ENCODE peak calls at places on chromosomes 4 and X, in six cellular contexts. One of them, this sample, is unnamed.

GRCh38 chr4:165505991-165506779 is 127.4 kb downstream of the CPE start:
- DNase-seq in activated T-cell treated with anti-CD3 and anti-CD28 coated beads for 1 hour: no peak
- DNase-seq in omental fat pad: no peak
- DNase-seq in mammary epithelial cell: peak; percentile 52
- DNase-seq in activated B cell treated with CpG ODN at 0.5 μM for 24 hours: no peak
- DNase-seq in ovary: no peak
- DNase-seq in this sample: no peak

GRCh38 chr4:123398803-123399637 is 2.4 kb downstream of the SPRY1 start:
- DNase-seq in mammary epithelial cell: peak; percentile 77
- DNase-seq in omental fat pad: no peak
- DNase-seq in ovary: peak; percentile 67
- DNase-seq in activated B cell treated with CpG ODN at 0.5 μM for 24 hours: peak; percentile 52
- DNase-seq in activated T-cell treated with anti-CD3 and anti-CD28 coated beads for 1 hour: no peak
- DNase-seq in this sample: peak; percentile 84

GRCh38 chrX:2969021-2969420 is 37.3 kb upstream of the ARSH start:
- DNase-seq in omental fat pad: no peak
- DNase-seq in mammary epithelial cell: no peak
- DNase-seq in activated T-cell treated with anti-CD3 and anti-CD28 coated beads for 1 hour: no peak
- DNase-seq in ovary: no peak
- DNase-seq in activated B cell treated with CpG ODN at 0.5 μM for 24 hours: no peak
- DNase-seq in this sample: peak; percentile 6

GRCh38 chrX:83759872-83760271 is 101.1 kb upstream of the CYLC1 start:
- DNase-seq in omental fat pad: no peak
- DNase-seq in ovary: no peak
- DNase-seq in activated B cell treated with CpG ODN at 0.5 μM for 24 hours: no peak
- DNase-seq in mammary epithelial cell: no peak
- DNase-seq in activated T-cell treated with anti-CD3 and anti-CD28 coated beads for 1 hour: no peak
- DNase-seq in this sample: no peak

GRCh38 chrX:358651-359143 is 28.0 kb downstream of the PPP2R3B start:
- DNase-seq in activated B cell treated with CpG ODN at 0.5 μM for 24 hours: no peak
- DNase-seq in mammary epithelial cell: no peak
- DNase-seq in omental fat pad: no peak
- DNase-seq in ovary: no peak
- DNase-seq in activated T-cell treated with anti-CD3 and anti-CD28 coated beads for 1 hour: no peak
- DNase-seq in this sample: no peak

GRCh38 chr4:101145081-101145480 is 202.2 kb downstream of the PPP3CA start:
- DNase-seq in activated T-cell treated with anti-CD3 and anti-CD28 coated beads for 1 hour: no peak
- DNase-seq in omental fat pad: no peak
- DNase-seq in mammary epithelial cell: no peak
- DNase-seq in activated B cell treated with CpG ODN at 0.5 μM for 24 hours: no peak
- DNase-seq in ovary: no peak
- DNase-seq in this sample: no peak

GRCh38 chr4:150004481-150004880 is 73.8 kb upstream of the DCLK2 start:
- DNase-seq in activated B cell treated with CpG ODN at 0.5 μM for 24 hours: no peak
- DNase-seq in ovary: no peak
- DNase-seq in omental fat pad: no peak
- DNase-seq in mammary epithelial cell: no peak
- DNase-seq in activated T-cell treated with anti-CD3 and anti-CD28 coated beads for 1 hour: no peak
- DNase-seq in this sample: no peak

GRCh38 chr4:177487977-177488376 is 45.7 kb upstream of the AGA start:
- DNase-seq in activated T-cell treated with anti-CD3 and anti-CD28 coated beads for 1 hour: no peak
- DNase-seq in activated B cell treated with CpG ODN at 0.5 μM for 24 hours: no peak
- DNase-seq in ovary: no peak
- DNase-seq in omental fat pad: no peak
- DNase-seq in mammary epithelial cell: peak; percentile 56
- DNase-seq in this sample: no peak

GRCh38 chr4:128940966-128941365 is 131.5 kb downstream of the JADE1 start:
- DNase-seq in activated T-cell treated with anti-CD3 and anti-CD28 coated beads for 1 hour: no peak
- DNase-seq in omental fat pad: no peak
- DNase-seq in mammary epithelial cell: no peak
- DNase-seq in ovary: no peak
- DNase-seq in activated B cell treated with CpG ODN at 0.5 μM for 24 hours: no peak
- DNase-seq in this sample: no peak

GRCh38 chrX:33970028-33970932 is 161.8 kb downstream of the FAM47A start:
- DNase-seq in ovary: no peak
- DNase-seq in mammary epithelial cell: no peak
- DNase-seq in activated T-cell treated with anti-CD3 and anti-CD28 coated beads for 1 hour: no peak
- DNase-seq in activated B cell treated with CpG ODN at 0.5 μM for 24 hours: no peak
- DNase-seq in omental fat pad: no peak
- DNase-seq in this sample: no peak

GRCh38 chr4:147076179-147076578 is 130.5 kb upstream of the TTC29 start:
- DNase-seq in activated T-cell treated with anti-CD3 and anti-CD28 coated beads for 1 hour: no peak
- DNase-seq in mammary epithelial cell: no peak
- DNase-seq in ovary: no peak
- DNase-seq in activated B cell treated with CpG ODN at 0.5 μM for 24 hours: no peak
- DNase-seq in omental fat pad: no peak
- DNase-seq in this sample: no peak

GRCh38 chrX:18617351-18617750 is 54.6 kb downstream of the RS1 start:
- DNase-seq in ovary: no peak
- DNase-seq in omental fat pad: no peak
- DNase-seq in mammary epithelial cell: peak; percentile 77
- DNase-seq in activated T-cell treated with anti-CD3 and anti-CD28 coated beads for 1 hour: no peak
- DNase-seq in activated B cell treated with CpG ODN at 0.5 μM for 24 hours: no peak
- DNase-seq in this sample: no peak

GRCh38 chr4:140809671-140810070 is 53.5 kb upstream of the TBC1D9 start:
- DNase-seq in activated T-cell treated with anti-CD3 and anti-CD28 coated beads for 1 hour: no peak
- DNase-seq in omental fat pad: no peak
- DNase-seq in ovary: no peak
- DNase-seq in mammary epithelial cell: no peak
- DNase-seq in activated B cell treated with CpG ODN at 0.5 μM for 24 hours: no peak
- DNase-seq in this sample: no peak

GRCh38 chr4:136103616-136104015 is 1428.7 kb downstream of the PCDH18 start:
- DNase-seq in mammary epithelial cell: no peak
- DNase-seq in ovary: no peak
- DNase-seq in activated B cell treated with CpG ODN at 0.5 μM for 24 hours: no peak
- DNase-seq in activated T-cell treated with anti-CD3 and anti-CD28 coated beads for 1 hour: no peak
- DNase-seq in omental fat pad: no peak
- DNase-seq in this sample: no peak

GRCh38 chr4:87114245-87115062 is 106.0 kb downstream of the KLHL8 start:
- DNase-seq in mammary epithelial cell: no peak
- DNase-seq in activated T-cell treated with anti-CD3 and anti-CD28 coated beads for 1 hour: no peak
- DNase-seq in omental fat pad: no peak
- DNase-seq in activated B cell treated with CpG ODN at 0.5 μM for 24 hours: no peak
- DNase-seq in ovary: no peak
- DNase-seq in this sample: no peak

GRCh38 chr4:102168580-102168979 is 176.7 kb downstream of the SLC39A8 start:
- DNase-seq in activated B cell treated with CpG ODN at 0.5 μM for 24 hours: no peak
- DNase-seq in ovary: no peak
- DNase-seq in activated T-cell treated with anti-CD3 and anti-CD28 coated beads for 1 hour: no peak
- DNase-seq in omental fat pad: no peak
- DNase-seq in mammary epithelial cell: no peak
- DNase-seq in this sample: no peak

GRCh38 chr4:40046311-40046980 is 10.2 kb upstream of the N4BP2 start:
- DNase-seq in activated T-cell treated with anti-CD3 and anti-CD28 coated beads for 1 hour: no peak
- DNase-seq in mammary epithelial cell: peak; percentile 31
- DNase-seq in omental fat pad: no peak
- DNase-seq in activated B cell treated with CpG ODN at 0.5 μM for 24 hours: no peak
- DNase-seq in ovary: peak; percentile 38
- DNase-seq in this sample: no peak

GRCh38 chrX:98380106-98380505 is 1496.4 kb downstream of the RPA4 start:
- DNase-seq in activated B cell treated with CpG ODN at 0.5 μM for 24 hours: no peak
- DNase-seq in ovary: no peak
- DNase-seq in activated T-cell treated with anti-CD3 and anti-CD28 coated beads for 1 hour: no peak
- DNase-seq in mammary epithelial cell: no peak
- DNase-seq in omental fat pad: no peak
- DNase-seq in this sample: no peak

GRCh38 chr4:128658214-128658621 is 151.3 kb upstream of the JADE1 start:
- DNase-seq in activated T-cell treated with anti-CD3 and anti-CD28 coated beads for 1 hour: no peak
- DNase-seq in omental fat pad: no peak
- DNase-seq in mammary epithelial cell: no peak
- DNase-seq in ovary: no peak
- DNase-seq in activated B cell treated with CpG ODN at 0.5 μM for 24 hours: no peak
- DNase-seq in this sample: no peak

GRCh38 chrX:153304988-153305736 is 16.4 kb downstream of the PNMA6F start:
- DNase-seq in omental fat pad: no peak
- DNase-seq in activated T-cell treated with anti-CD3 and anti-CD28 coated beads for 1 hour: no peak
- DNase-seq in ovary: no peak
- DNase-seq in mammary epithelial cell: no peak
- DNase-seq in activated B cell treated with CpG ODN at 0.5 μM for 24 hours: no peak
- DNase-seq in this sample: no peak

GRCh38 chr4:7894098-7894676 is 45.5 kb downstream of the AFAP1 start:
- DNase-seq in omental fat pad: no peak
- DNase-seq in mammary epithelial cell: peak; percentile 87
- DNase-seq in activated T-cell treated with anti-CD3 and anti-CD28 coated beads for 1 hour: no peak
- DNase-seq in activated B cell treated with CpG ODN at 0.5 μM for 24 hours: no peak
- DNase-seq in ovary: no peak
- DNase-seq in this sample: no peak

GRCh38 chr4:144962300-144962699 is 135.7 kb downstream of the ANAPC10 start:
- DNase-seq in activated B cell treated with CpG ODN at 0.5 μM for 24 hours: no peak
- DNase-seq in omental fat pad: no peak
- DNase-seq in activated T-cell treated with anti-CD3 and anti-CD28 coated beads for 1 hour: no peak
- DNase-seq in mammary epithelial cell: no peak
- DNase-seq in ovary: no peak
- DNase-seq in this sample: no peak

GRCh38 chr4:20284990-20285389 is 33.3 kb downstream of the SLIT2 start:
- DNase-seq in mammary epithelial cell: peak; percentile 79
- DNase-seq in activated B cell treated with CpG ODN at 0.5 μM for 24 hours: no peak
- DNase-seq in activated T-cell treated with anti-CD3 and anti-CD28 coated beads for 1 hour: no peak
- DNase-seq in omental fat pad: no peak
- DNase-seq in ovary: no peak
- DNase-seq in this sample: no peak

GRCh38 chrX:72621619-72622485 is 49.2 kb upstream of the HDAC8 start:
- DNase-seq in ovary: no peak
- DNase-seq in mammary epithelial cell: peak; percentile 53
- DNase-seq in omental fat pad: no peak
- DNase-seq in activated T-cell treated with anti-CD3 and anti-CD28 coated beads for 1 hour: no peak
- DNase-seq in activated B cell treated with CpG ODN at 0.5 μM for 24 hours: no peak
- DNase-seq in this sample: no peak

GRCh38 chr4:186102931-186103330 is 1.6 kb upstream of the FAM149A start:
- DNase-seq in activated B cell treated with CpG ODN at 0.5 μM for 24 hours: no peak
- DNase-seq in mammary epithelial cell: no peak
- DNase-seq in ovary: no peak
- DNase-seq in omental fat pad: no peak
- DNase-seq in activated T-cell treated with anti-CD3 and anti-CD28 coated beads for 1 hour: no peak
- DNase-seq in this sample: no peak

GRCh38 chr4:150355404-150355803 is 226.5 kb upstream of the MAB21L2 start:
- DNase-seq in omental fat pad: no peak
- DNase-seq in mammary epithelial cell: no peak
- DNase-seq in activated T-cell treated with anti-CD3 and anti-CD28 coated beads for 1 hour: no peak
- DNase-seq in activated B cell treated with CpG ODN at 0.5 μM for 24 hours: no peak
- DNase-seq in ovary: no peak
- DNase-seq in this sample: no peak

GRCh38 chr4:46124773-46125172 is 919 bp upstream of the GABRG1 start:
- DNase-seq in ovary: peak; percentile 45
- DNase-seq in mammary epithelial cell: no peak
- DNase-seq in omental fat pad: no peak
- DNase-seq in activated T-cell treated with anti-CD3 and anti-CD28 coated beads for 1 hour: no peak
- DNase-seq in activated B cell treated with CpG ODN at 0.5 μM for 24 hours: no peak
- DNase-seq in this sample: no peak

GRCh38 chr4:147546341-147546740 is 65.4 kb downstream of the EDNRA start:
- DNase-seq in activated B cell treated with CpG ODN at 0.5 μM for 24 hours: no peak
- DNase-seq in ovary: no peak
- DNase-seq in omental fat pad: no peak
- DNase-seq in activated T-cell treated with anti-CD3 and anti-CD28 coated beads for 1 hour: no peak
- DNase-seq in mammary epithelial cell: peak; percentile 84
- DNase-seq in this sample: no peak

GRCh38 chr4:2961411-2962098 is 1.7 kb downstream of the NOP14 start:
- DNase-seq in omental fat pad: no peak
- DNase-seq in mammary epithelial cell: no peak
- DNase-seq in activated T-cell treated with anti-CD3 and anti-CD28 coated beads for 1 hour: no peak
- DNase-seq in ovary: no peak
- DNase-seq in activated B cell treated with CpG ODN at 0.5 μM for 24 hours: no peak
- DNase-seq in this sample: no peak

GRCh38 chr4:68162196-68162595 is 32.5 kb upstream of the TMPRSS11F start:
- DNase-seq in omental fat pad: no peak
- DNase-seq in activated T-cell treated with anti-CD3 and anti-CD28 coated beads for 1 hour: no peak
- DNase-seq in activated B cell treated with CpG ODN at 0.5 μM for 24 hours: no peak
- DNase-seq in ovary: no peak
- DNase-seq in mammary epithelial cell: no peak
- DNase-seq in this sample: no peak

GRCh38 chr4:152819026-152819645 is 39.4 kb downstream of the ARFIP1 start:
- DNase-seq in activated B cell treated with CpG ODN at 0.5 μM for 24 hours: no peak
- DNase-seq in mammary epithelial cell: no peak
- DNase-seq in activated T-cell treated with anti-CD3 and anti-CD28 coated beads for 1 hour: no peak
- DNase-seq in omental fat pad: no peak
- DNase-seq in ovary: no peak
- DNase-seq in this sample: no peak

GRCh38 chr4:88705223-88705622 is 7.6 kb upstream of the NAP1L5 start:
- DNase-seq in ovary: no peak
- DNase-seq in omental fat pad: no peak
- DNase-seq in activated B cell treated with CpG ODN at 0.5 μM for 24 hours: no peak
- DNase-seq in activated T-cell treated with anti-CD3 and anti-CD28 coated beads for 1 hour: no peak
- DNase-seq in mammary epithelial cell: no peak
- DNase-seq in this sample: no peak

GRCh38 chrX:30663317-30663716 is 10.1 kb downstream of the GK start:
- DNase-seq in activated B cell treated with CpG ODN at 0.5 μM for 24 hours: no peak
- DNase-seq in mammary epithelial cell: no peak
- DNase-seq in activated T-cell treated with anti-CD3 and anti-CD28 coated beads for 1 hour: no peak
- DNase-seq in ovary: no peak
- DNase-seq in omental fat pad: no peak
- DNase-seq in this sample: no peak

GRCh38 chrX:149504226-149504914 is 736 bp downstream of the IDS start:
- DNase-seq in ovary: peak; percentile 38
- DNase-seq in activated T-cell treated with anti-CD3 and anti-CD28 coated beads for 1 hour: peak; percentile 45
- DNase-seq in omental fat pad: no peak
- DNase-seq in activated B cell treated with CpG ODN at 0.5 μM for 24 hours: peak; percentile 40
- DNase-seq in mammary epithelial cell: no peak
- DNase-seq in this sample: no peak